ENCODE peak calls at places on chromosomes 13 and 19, in four cellular contexts. Q is body of pancreas, V is upper lobe of left lung, G is lower lobe of right lung. C is an unnamed sample.

GRCh38 chr13:92354583-92354982 is 872.0 kb upstream of the GPC6 start:
- DNase-seq in V (no peak), G (no peak), Q (no peak), C (no peak)

GRCh38 chr13:44268965-44269364 is 104.7 kb upstream of the SERP2 start:
- DNase-seq in V (no peak), G (no peak), Q (no peak), C (no peak)

GRCh38 chr13:66528903-66529576 is 701.1 kb downstream of the PCDH9 start:
- DNase-seq in G (no peak), Q (no peak), V (no peak), C (no peak)

GRCh38 chr13:75458696-75459422 is 23.1 kb downstream of the TBC1D4 start:
- DNase-seq in Q (peak), V (peak), G (peak), C (no peak)

GRCh38 chr19:55652311-55653078 is 2.3 kb upstream of the U2AF2 start:
- DNase-seq in V (no peak), Q (no peak), G (peak), C (peak)

GRCh38 chr13:72341904-72342303 is 385.5 kb downstream of the MZT1 start:
- DNase-seq in V (no peak), Q (no peak), G (no peak), C (no peak)

GRCh38 chr13:39023316-39023715 is 14.6 kb downstream of the PROSER1 start:
- DNase-seq in Q (no peak), V (no peak), G (no peak), C (no peak)

GRCh38 chr13:63463782-63464610 is 2048.3 kb upstream of the PCDH20 start:
- DNase-seq in V (no peak), G (no peak), Q (no peak), C (no peak)

GRCh38 chr19:17647071-17648020 is 40.8 kb downstream of the UNC13A start:
- DNase-seq in Q (no peak), V (no peak), G (peak), C (no peak)

GRCh38 chr19:343941-344624 is 513 bp downstream of the MIER2 start:
- DNase-seq in Q (no peak), V (no peak), G (no peak), C (no peak)

GRCh38 chr19:33413868-33414666 is 40.6 kb downstream of the CEBPG start:
- DNase-seq in Q (no peak), V (no peak), G (no peak), C (no peak)

GRCh38 chr13:102587916-102588315 is 8.9 kb upstream of the TPP2 start:
- DNase-seq in Q (no peak), G (no peak), V (no peak), C (no peak)

GRCh38 chr13:85816413-85816812 is 17.2 kb upstream of the SLITRK6 start:
- DNase-seq in Q (no peak), G (no peak), V (no peak), C (no peak)

GRCh38 chr13:32001392-32001768 is 30.2 kb upstream of the FRY start:
- DNase-seq in V (peak), G (no peak), Q (peak), C (no peak)

GRCh38 chr19:40443930-40444180 is 280 bp downstream of the SERTAD3 start:
- DNase-seq in Q (no peak), G (no peak), V (no peak), C (no peak)

GRCh38 chr19:55264531-55264930 is 5.7 kb upstream of the PPP6R1 start:
- DNase-seq in V (no peak), G (no peak), Q (no peak), C (no peak)

GRCh38 chr13:31982540-31982939 is 49.0 kb upstream of the FRY start:
- DNase-seq in G (peak), Q (peak), V (peak), C (peak)

GRCh38 chr19:19444694-19445155 is 39.2 kb downstream of the GATAD2A start:
- DNase-seq in Q (no peak), V (peak), G (no peak), C (no peak)

GRCh38 chr13:112779856-112780604 is 90.2 kb downstream of the ATP11A start:
- DNase-seq in V (no peak), G (peak), Q (no peak), C (no peak)

GRCh38 chr13:98798849-98799645 is 46.6 kb upstream of the SLC15A1 start:
- DNase-seq in Q (no peak), V (no peak), G (no peak), C (no peak)

GRCh38 chr13:91017669-91018053 is 329.8 kb upstream of the MIR17HG start:
- DNase-seq in G (no peak), V (no peak), Q (peak), C (no peak)

GRCh38 chr19:57566396-57567256 is 7.0 kb upstream of the ZNF550 start:
- DNase-seq in V (no peak), Q (no peak), G (no peak), C (no peak)

GRCh38 chr13:78593652-78594494 is 9.5 kb downstream of the POU4F1 start:
- DNase-seq in Q (no peak), G (no peak), V (no peak), C (no peak)

GRCh38 chr13:39144941-39145533 is 106.8 kb downstream of the NHLRC3 start:
- DNase-seq in G (no peak), Q (peak), V (peak), C (peak)

GRCh38 chr13:66887088-66887487 is 343.0 kb downstream of the PCDH9 start:
- DNase-seq in G (no peak), V (no peak), Q (no peak), C (no peak)

DNA sequence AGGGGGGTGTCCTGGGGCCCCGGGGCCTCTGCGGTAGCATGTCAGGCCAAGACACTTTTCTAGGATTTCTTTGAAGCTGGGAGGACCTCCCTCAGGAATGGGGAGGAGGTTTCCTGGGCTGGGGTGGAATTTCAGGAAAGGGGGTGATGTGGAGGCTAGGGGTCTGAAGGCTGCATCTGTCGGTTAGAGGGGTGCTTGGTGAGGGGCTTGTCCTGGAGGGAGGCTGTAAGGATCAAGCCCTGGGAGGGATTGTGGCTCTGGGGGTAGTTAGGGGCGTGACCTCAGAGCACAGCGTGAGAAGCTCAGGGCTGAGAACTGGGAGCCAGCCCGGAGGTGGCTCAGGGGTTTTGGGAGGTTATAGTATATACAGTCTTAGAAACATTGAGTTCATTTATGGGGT is 1.6 kb downstream of the RRAS start:
- DNase-seq in V (no peak), Q (no peak), G (no peak), C (no peak)
- H3K4me3 ChIP-seq in V (peak), Q (no peak), G (peak), C (no peak)

GRCh38 chr13:30061217-30061616 is 210.8 kb upstream of the UBL3 start:
- DNase-seq in G (no peak), Q (no peak), V (no peak), C (no peak)
- H3K4me3 ChIP-seq in G (no peak), Q (no peak), V (no peak), C (no peak)

GRCh38 chr13:51867062-51867461 is 5.3 kb downstream of the CCDC70 start:
- DNase-seq in Q (no peak), V (no peak), G (no peak), C (no peak)
- H3K4me3 ChIP-seq in Q (no peak), V (no peak), G (no peak), C (no peak)

DNA sequence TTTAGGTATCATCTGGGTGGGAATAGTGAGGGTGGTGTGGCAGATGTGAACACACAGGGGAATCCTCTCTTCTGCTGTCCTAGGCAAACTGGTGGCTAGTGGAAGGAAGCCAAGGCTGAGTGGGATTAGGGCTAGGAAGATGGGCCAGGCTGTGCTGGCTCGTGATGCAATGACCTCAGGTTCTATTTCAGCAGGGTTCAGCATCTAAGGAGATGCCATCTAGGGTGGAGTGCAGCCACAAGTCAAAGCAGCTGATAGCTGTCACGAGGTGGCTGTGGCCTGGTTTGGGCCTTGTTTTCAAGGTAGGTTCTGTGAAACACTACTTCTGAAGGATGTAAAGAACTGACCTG is 21.6 kb downstream of the ARL11 start:
- DNase-seq in Q (no peak), V (no peak), G (no peak), C (no peak)
- H3K4me3 ChIP-seq in Q (no peak), V (no peak), G (no peak), C (no peak)

GRCh38 chr19:48614436-48615144 is at the start of gene FAM83E:
- DNase-seq in V (peak), G (peak), Q (peak), C (no peak)
- H3K4me3 ChIP-seq in V (peak), G (peak), Q (no peak), C (no peak)

DNA sequence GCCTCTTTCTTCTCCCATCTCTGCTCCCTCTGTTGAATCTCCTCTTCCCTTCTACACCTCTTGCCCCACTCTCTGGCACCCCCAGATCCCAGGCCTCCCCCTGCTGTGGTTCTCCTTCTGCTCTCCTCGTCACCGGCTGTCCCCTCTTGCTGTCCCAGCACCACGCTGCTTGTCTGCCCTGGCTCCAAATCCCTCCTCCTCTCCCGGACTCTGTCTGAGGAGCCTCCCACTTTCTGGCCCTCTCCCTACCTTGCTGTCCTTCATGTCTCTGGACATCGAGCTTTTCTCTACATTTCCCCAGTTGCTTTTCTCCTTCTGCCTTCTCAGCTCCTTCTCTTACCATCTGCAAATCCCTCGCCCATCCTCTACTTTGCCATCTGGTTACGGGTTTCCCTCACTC is 1.3 kb downstream of the ZNF347 start:
- DNase-seq in Q (no peak), G (no peak), V (no peak), C (no peak)
- H3K4me3 ChIP-seq in Q (peak), G (peak), V (peak), C (peak)

C was measured in right lobe of liver.